ENCODE peak calls at places on chromosome 3, in six cellular contexts. F is body of pancreas, M is cardiac fibroblast, K is A549, V is SK-N-SH, T is AG04450. I is an unnamed sample.

GRCh38 chr3:139267300-139268246 is 76.2 kb upstream of the MRPS22 start:
- DNase-seq in M (no peak), K (no peak), V (no peak), F (peak), T (no peak), I (no peak)

GRCh38 chr3:185934726-185935464 is 2.9 kb downstream of the TRA2B start:
- DNase-seq in T (no peak), F (no peak), K (no peak), V (no peak), M (no peak), I (no peak)

GRCh38 chr3:98877132-98877531 is 24.4 kb downstream of the DCBLD2 start:
- DNase-seq in V (no peak), T (no peak), F (no peak), K (no peak), M (no peak), I (no peak)

GRCh38 chr3:157532529-157533297 is 29.5 kb upstream of the VEPH1 start:
- DNase-seq in F (peak), M (peak), K (peak), V (peak), T (peak), I (peak)

GRCh38 chr3:177114253-177114652 is 83.0 kb downstream of the TBL1XR1 start:
- DNase-seq in F (no peak), T (no peak), K (no peak), V (no peak), M (no peak), I (no peak)

GRCh38 chr3:53821631-53822068 is 24.6 kb downstream of the CHDH start:
- DNase-seq in T (no peak), M (no peak), F (no peak), K (no peak), V (no peak), I (no peak)

GRCh38 chr3:123365450-123366143 is 83.3 kb downstream of the ADCY5 start:
- DNase-seq in V (peak), T (no peak), K (peak), F (peak), M (no peak), I (no peak)

GRCh38 chr3:45090855-45091254 is 55.3 kb downstream of the CDCP1 start:
- DNase-seq in K (no peak), V (no peak), T (no peak), M (no peak), F (no peak), I (no peak)

GRCh38 chr3:14634763-14635400 is 16.7 kb upstream of the CCDC174 start:
- DNase-seq in K (peak), F (no peak), M (no peak), T (no peak), V (no peak), I (no peak)

GRCh38 chr3:123952844-123953520 is 8.0 kb downstream of the CCDC14 start:
- DNase-seq in K (no peak), M (no peak), F (no peak), V (no peak), T (no peak), I (no peak)

GRCh38 chr3:12222765-12223485 is 64.2 kb upstream of the TIMP4 start:
- DNase-seq in F (no peak), K (peak), M (peak), V (no peak), T (no peak), I (peak)

GRCh38 chr3:40615110-40615915 is 90.6 kb downstream of the ZNF621 start:
- DNase-seq in T (no peak), K (no peak), V (peak), M (no peak), F (no peak), I (no peak)

GRCh38 chr3:126956361-126956760 is 26.6 kb upstream of the PLXNA1 start:
- DNase-seq in V (no peak), K (no peak), M (no peak), F (peak), T (no peak), I (no peak)

GRCh38 chr3:98782826-98783500 is 19.8 kb downstream of the ST3GAL6 start:
- DNase-seq in F (no peak), V (no peak), K (no peak), M (no peak), T (no peak), I (no peak)

GRCh38 chr3:122533931-122534334 is 19.2 kb upstream of the KPNA1 start:
- DNase-seq in V (no peak), K (peak), M (peak), F (no peak), T (peak), I (no peak)

GRCh38 chr3:143775401-143775970 is 72.8 kb downstream of the SLC9A9 start:
- DNase-seq in K (peak), F (peak), M (peak), T (no peak), V (peak), I (no peak)

GRCh38 chr3:52193059-52193458 is 4.9 kb upstream of the ALAS1 start:
- DNase-seq in V (no peak), K (peak), F (no peak), M (peak), T (no peak), I (no peak)

GRCh38 chr3:10248984-10249748 is 907 bp downstream of the TATDN2 start:
- DNase-seq in F (peak), T (no peak), M (no peak), K (peak), V (peak), I (no peak)

GRCh38 chr3:43649365-43649968 is 27.7 kb upstream of the ANO10 start:
- DNase-seq in V (no peak), M (no peak), K (no peak), T (no peak), F (no peak), I (no peak)

GRCh38 chr3:83523470-83524073 is 1435.2 kb upstream of the CADM2 start:
- DNase-seq in F (peak), M (peak), T (no peak), V (peak), K (peak), I (no peak)
- TF ChIP-seq CTCF in F (peak), M (peak), T (no peak), V (peak), K (peak), I (no peak)

GRCh38 chr3:100715176-100715575 is 5.9 kb downstream of the TFG start:
- DNase-seq in V (no peak), K (no peak), T (no peak), M (no peak), F (no peak), I (no peak)
- H3K4me3 ChIP-seq in V (no peak), K (no peak), T (no peak), M (no peak), F (no peak), I (no peak)

DNA sequence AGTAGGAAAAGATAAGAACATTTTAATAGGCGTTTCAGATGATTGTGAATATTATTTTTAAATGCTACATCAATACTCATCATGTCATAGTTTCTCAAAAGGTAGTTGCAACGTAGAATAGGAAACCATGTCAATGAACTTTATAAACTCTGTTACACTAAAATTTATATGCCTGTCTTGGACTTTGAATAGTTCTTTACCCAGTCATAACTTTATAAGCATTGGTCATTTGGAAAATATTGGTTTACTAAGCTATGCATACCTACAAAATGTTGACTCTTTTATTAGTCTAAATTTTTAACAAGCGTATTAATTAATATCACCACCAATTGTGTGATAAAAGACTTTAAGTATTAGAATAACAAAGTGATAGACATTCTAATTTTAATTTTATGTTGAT is 293.5 kb downstream of the CGGBP1 start:
- DNase-seq in K (no peak), T (no peak), F (no peak), V (no peak), M (no peak), I (no peak)
- TF ChIP-seq CTCF in K (no peak), T (no peak), F (no peak), V (no peak), M (no peak), I (no peak)

GRCh38 chr3:135107043-135107442 is 312.0 kb downstream of the EPHB1 start:
- DNase-seq in T (no peak), V (no peak), M (no peak), F (no peak), K (no peak), I (no peak)

GRCh38 chr3:135109681-135110080 is 314.6 kb downstream of the EPHB1 start:
- DNase-seq in T (no peak), F (no peak), M (no peak), K (no peak), V (no peak), I (no peak)

GRCh38 chr3:135103913-135104312 is 308.9 kb downstream of the EPHB1 start:
- DNase-seq in F (no peak), T (no peak), V (peak), M (no peak), K (no peak), I (no peak)

GRCh38 chr3:135106445-135106844 is 311.4 kb downstream of the EPHB1 start:
- DNase-seq in V (no peak), K (peak), T (no peak), F (peak), M (peak), I (no peak)
- H3K4me3 ChIP-seq in V (no peak), K (no peak), T (no peak), F (no peak), M (no peak), I (no peak)

I was measured in AG04449.